ENCODE peak calls at places on chromosomes 16 and 17, in six cellular contexts. Q is Peyer's patch; E is left cardiac atrium; T is HuH-7; K is stimulated activated CD4-positive, alpha-beta T cell treated with anti-CD3 and anti-CD28 coated beads, Interleukin-15, amount 100 ng/mL, for 48 hours; O is hepatocyte. W is an unnamed sample.

GRCh38 chr16:11036040-11036439 is 91.7 kb downstream of the CLEC16A start:
- DNase-seq in Q (no peak), E (no peak), T (no peak), K (no peak), O (no peak), W (no peak)

GRCh38 chr17:76532072-76532651 is 5.3 kb downstream of the CYGB start:
- DNase-seq in Q (no peak), E (no peak), T (no peak), K (no peak), O (no peak), W (no peak)

GRCh38 chr16:71845639-71846431 is at the start of gene ATXN1L:
- DNase-seq in Q (peak; percentile 95), E (peak; percentile 93), T (peak; percentile 99), K (peak; percentile 84), O (peak; percentile 96), W (peak; percentile 96)

GRCh38 chr17:9473716-9474115 is 101.9 kb downstream of the STX8 start:
- DNase-seq in Q (peak; percentile 6), E (no peak), T (no peak), K (no peak), O (no peak), W (no peak)

GRCh38 chr16:50548659-50549560 is 714 bp downstream of the NKD1 start:
- DNase-seq in Q (peak; percentile 52), E (no peak), T (peak; percentile 9), K (no peak), O (no peak), W (peak; percentile 72)

GRCh38 chr16:68737046-68737729 is at the start of gene CDH1:
- DNase-seq in Q (peak; percentile 93), E (no peak), T (peak; percentile 92), K (no peak), O (peak; percentile 94), W (no peak)

GRCh38 chr17:77449908-77450741 is 309.4 kb downstream of the SEC14L1 start:
- DNase-seq in Q (peak; percentile 90), E (peak; percentile 85), T (peak; percentile 82), K (no peak), O (peak; percentile 88), W (peak; percentile 91)

GRCh38 chr16:52964290-52964689 is 88.4 kb downstream of the CHD9NB start:
- DNase-seq in Q (no peak), E (no peak), T (no peak), K (no peak), O (no peak), W (no peak)

GRCh38 chr16:80023865-80024264 is 423.3 kb upstream of the MAF start:
- DNase-seq in Q (no peak), E (no peak), T (no peak), K (no peak), O (peak; percentile 28), W (no peak)

GRCh38 chr16:79316004-79316458 is 284.5 kb downstream of the MAF start:
- DNase-seq in Q (no peak), E (no peak), T (no peak), K (peak; percentile 74), O (no peak), W (no peak)

GRCh38 chr16:47358816-47359215 is 102.0 kb downstream of the ITFG1 start:
- DNase-seq in Q (no peak), E (no peak), T (no peak), K (no peak), O (no peak), W (no peak)